ENCODE peak calls at places on chromosomes 11 and 22, in ten cellular contexts. One of them, this sample, is unnamed.

GRCh38 chr11:119484741-119485605 is 62.0 kb upstream of the THY1 start:
- DNase-seq in tibial nerve: no peak
- DNase-seq in suprapubic skin: peak; percentile 45
- DNase-seq in A549: no peak
- DNase-seq in right atrium auricular region: peak; percentile 48
- DNase-seq in psoas muscle: no peak
- DNase-seq in Peyer's patch: peak; percentile 36
- DNase-seq in pancreas: no peak
- DNase-seq in body of pancreas: no peak
- DNase-seq in OCI-LY7: peak; percentile 31
- DNase-seq in this sample: no peak

GRCh38 chr11:2377511-2378443 is 667 bp downstream of the CD81 start:
- DNase-seq in right atrium auricular region: no peak
- DNase-seq in psoas muscle: peak; percentile 83
- DNase-seq in Peyer's patch: peak; percentile 71
- DNase-seq in OCI-LY7: peak; percentile 70
- DNase-seq in pancreas: no peak
- DNase-seq in body of pancreas: peak; percentile 86
- DNase-seq in suprapubic skin: peak; percentile 87
- DNase-seq in A549: peak; percentile 41
- DNase-seq in tibial nerve: peak; percentile 72
- DNase-seq in this sample: peak; percentile 68

GRCh38 chr22:27473533-27473932 is 328.0 kb downstream of the MN1 start:
- DNase-seq in psoas muscle: no peak
- DNase-seq in tibial nerve: no peak
- DNase-seq in A549: no peak
- DNase-seq in pancreas: no peak
- DNase-seq in Peyer's patch: no peak
- DNase-seq in body of pancreas: no peak
- DNase-seq in right atrium auricular region: no peak
- DNase-seq in suprapubic skin: no peak
- DNase-seq in OCI-LY7: no peak
- DNase-seq in this sample: peak; percentile 92

GRCh38 chr11:17639091-17639490 is 80.3 kb upstream of the MYOD1 start:
- DNase-seq in tibial nerve: no peak
- DNase-seq in psoas muscle: no peak
- DNase-seq in suprapubic skin: no peak
- DNase-seq in Peyer's patch: no peak
- DNase-seq in A549: no peak
- DNase-seq in body of pancreas: no peak
- DNase-seq in pancreas: no peak
- DNase-seq in OCI-LY7: no peak
- DNase-seq in right atrium auricular region: no peak
- DNase-seq in this sample: no peak

GRCh38 chr11:76322593-76323341 is 58.2 kb downstream of the THAP12 start:
- DNase-seq in body of pancreas: no peak
- DNase-seq in suprapubic skin: peak; percentile 16
- DNase-seq in right atrium auricular region: no peak
- DNase-seq in tibial nerve: no peak
- DNase-seq in Peyer's patch: no peak
- DNase-seq in A549: no peak
- DNase-seq in OCI-LY7: no peak
- DNase-seq in pancreas: no peak
- DNase-seq in psoas muscle: no peak
- DNase-seq in this sample: no peak

GRCh38 chr11:1310772-1311468 is 1.5 kb upstream of the TOLLIP start:
- DNase-seq in psoas muscle: no peak
- DNase-seq in Peyer's patch: no peak
- DNase-seq in pancreas: no peak
- DNase-seq in OCI-LY7: peak; percentile 61
- DNase-seq in body of pancreas: no peak
- DNase-seq in tibial nerve: no peak
- DNase-seq in right atrium auricular region: no peak
- DNase-seq in A549: no peak
- DNase-seq in suprapubic skin: no peak
- DNase-seq in this sample: no peak

GRCh38 chr11:134126197-134126822 is 57.4 kb downstream of the JAM3 start:
- DNase-seq in pancreas: no peak
- DNase-seq in A549: no peak
- DNase-seq in tibial nerve: no peak
- DNase-seq in suprapubic skin: no peak
- DNase-seq in psoas muscle: no peak
- DNase-seq in right atrium auricular region: no peak
- DNase-seq in OCI-LY7: no peak
- DNase-seq in Peyer's patch: no peak
- DNase-seq in body of pancreas: no peak
- DNase-seq in this sample: no peak

GRCh38 chr11:36744375-36745168 is 146.5 kb upstream of the RAG2 start:
- DNase-seq in right atrium auricular region: peak; percentile 79
- DNase-seq in pancreas: peak; percentile 54
- DNase-seq in A549: peak; percentile 8
- DNase-seq in OCI-LY7: peak; percentile 47
- DNase-seq in Peyer's patch: peak; percentile 72
- DNase-seq in suprapubic skin: peak; percentile 73
- DNase-seq in tibial nerve: peak; percentile 57
- DNase-seq in psoas muscle: peak; percentile 76
- DNase-seq in body of pancreas: peak; percentile 85
- DNase-seq in this sample: peak; percentile 11

GRCh38 chr11:22521226-22521625 is 104.4 kb downstream of the FANCF start:
- DNase-seq in OCI-LY7: no peak
- DNase-seq in suprapubic skin: no peak
- DNase-seq in tibial nerve: no peak
- DNase-seq in A549: no peak
- DNase-seq in right atrium auricular region: no peak
- DNase-seq in Peyer's patch: no peak
- DNase-seq in pancreas: no peak
- DNase-seq in body of pancreas: no peak
- DNase-seq in psoas muscle: no peak
- DNase-seq in this sample: peak; percentile 54

GRCh38 chr11:15829312-15829711 is 527.0 kb downstream of the SOX6 start:
- DNase-seq in right atrium auricular region: no peak
- DNase-seq in A549: no peak
- DNase-seq in Peyer's patch: no peak
- DNase-seq in suprapubic skin: no peak
- DNase-seq in OCI-LY7: peak; percentile 7
- DNase-seq in pancreas: no peak
- DNase-seq in tibial nerve: no peak
- DNase-seq in psoas muscle: no peak
- DNase-seq in body of pancreas: no peak
- DNase-seq in this sample: no peak

GRCh38 chr11:79173615-79174014 is 267.2 kb downstream of the TENM4 start:
- DNase-seq in Peyer's patch: no peak
- DNase-seq in right atrium auricular region: no peak
- DNase-seq in OCI-LY7: no peak
- DNase-seq in A549: no peak
- DNase-seq in tibial nerve: no peak
- DNase-seq in suprapubic skin: no peak
- DNase-seq in body of pancreas: no peak
- DNase-seq in psoas muscle: no peak
- DNase-seq in pancreas: no peak
- DNase-seq in this sample: no peak

GRCh38 chr11:29507381-29507780 is 509.4 kb downstream of the KCNA4 start:
- DNase-seq in Peyer's patch: no peak
- DNase-seq in psoas muscle: no peak
- DNase-seq in A549: no peak
- DNase-seq in pancreas: no peak
- DNase-seq in tibial nerve: no peak
- DNase-seq in body of pancreas: no peak
- DNase-seq in OCI-LY7: no peak
- DNase-seq in right atrium auricular region: no peak
- DNase-seq in suprapubic skin: no peak
- DNase-seq in this sample: no peak

GRCh38 chr11:86577663-86578636 is 94.5 kb downstream of the ME3 start:
- DNase-seq in OCI-LY7: no peak
- DNase-seq in Peyer's patch: peak; percentile 80
- DNase-seq in A549: peak; percentile 63
- DNase-seq in right atrium auricular region: peak; percentile 69
- DNase-seq in pancreas: no peak
- DNase-seq in psoas muscle: peak; percentile 73
- DNase-seq in body of pancreas: peak; percentile 41
- DNase-seq in suprapubic skin: peak; percentile 91
- DNase-seq in tibial nerve: peak; percentile 44
- DNase-seq in this sample: peak; percentile 80

GRCh38 chr11:125918140-125918840 is 14.0 kb downstream of the DDX25 start:
- DNase-seq in tibial nerve: no peak
- DNase-seq in Peyer's patch: no peak
- DNase-seq in psoas muscle: no peak
- DNase-seq in A549: no peak
- DNase-seq in pancreas: no peak
- DNase-seq in suprapubic skin: no peak
- DNase-seq in body of pancreas: no peak
- DNase-seq in right atrium auricular region: no peak
- DNase-seq in OCI-LY7: no peak
- DNase-seq in this sample: no peak
- TF ChIP-seq CTCF in tibial nerve: no peak
- TF ChIP-seq CTCF in Peyer's patch: no peak
- TF ChIP-seq CTCF in psoas muscle: no peak
- TF ChIP-seq CTCF in A549: no peak
- TF ChIP-seq CTCF in pancreas: no peak
- TF ChIP-seq CTCF in suprapubic skin: no peak
- TF ChIP-seq CTCF in body of pancreas: no peak
- TF ChIP-seq CTCF in right atrium auricular region: no peak
- TF ChIP-seq CTCF in OCI-LY7: no peak
- TF ChIP-seq CTCF in this sample: no peak

GRCh38 chr11:64974124-64974523 is 2.2 kb upstream of the MAJIN start:
- DNase-seq in Peyer's patch: no peak
- DNase-seq in body of pancreas: no peak
- DNase-seq in psoas muscle: no peak
- DNase-seq in pancreas: no peak
- DNase-seq in suprapubic skin: no peak
- DNase-seq in OCI-LY7: peak; percentile 87
- DNase-seq in A549: no peak
- DNase-seq in right atrium auricular region: no peak
- DNase-seq in tibial nerve: no peak
- DNase-seq in this sample: no peak

GRCh38 chr11:64969209-64969608 is 2.7 kb downstream of the MAJIN start:
- DNase-seq in OCI-LY7: no peak
- DNase-seq in suprapubic skin: no peak
- DNase-seq in body of pancreas: no peak
- DNase-seq in pancreas: no peak
- DNase-seq in A549: no peak
- DNase-seq in psoas muscle: no peak
- DNase-seq in right atrium auricular region: no peak
- DNase-seq in Peyer's patch: no peak
- DNase-seq in tibial nerve: no peak
- DNase-seq in this sample: peak; percentile 67

GRCh38 chr11:64971421-64972233 is at the start of gene MAJIN:
- DNase-seq in suprapubic skin: peak; percentile 88
- DNase-seq in right atrium auricular region: peak; percentile 83
- DNase-seq in Peyer's patch: peak; percentile 87
- DNase-seq in OCI-LY7: no peak
- DNase-seq in pancreas: peak; percentile 81
- DNase-seq in tibial nerve: no peak
- DNase-seq in A549: peak; percentile 69
- DNase-seq in body of pancreas: peak; percentile 93
- DNase-seq in psoas muscle: peak; percentile 95
- DNase-seq in this sample: peak; percentile 60

GRCh38 chr11:64967376-64967775 is 4.5 kb downstream of the MAJIN start:
- DNase-seq in A549: no peak
- DNase-seq in tibial nerve: no peak
- DNase-seq in right atrium auricular region: no peak
- DNase-seq in body of pancreas: no peak
- DNase-seq in Peyer's patch: no peak
- DNase-seq in psoas muscle: no peak
- DNase-seq in pancreas: no peak
- DNase-seq in OCI-LY7: no peak
- DNase-seq in suprapubic skin: no peak
- DNase-seq in this sample: no peak

GRCh38 chr11:64970731-64971151 is 1.2 kb downstream of the MAJIN start:
- DNase-seq in psoas muscle: no peak
- DNase-seq in A549: no peak
- DNase-seq in tibial nerve: no peak
- DNase-seq in pancreas: no peak
- DNase-seq in body of pancreas: no peak
- DNase-seq in Peyer's patch: no peak
- DNase-seq in right atrium auricular region: no peak
- DNase-seq in suprapubic skin: no peak
- DNase-seq in OCI-LY7: peak; percentile 24
- DNase-seq in this sample: peak; percentile 89
- H3K27ac ChIP-seq in psoas muscle: no peak overlapping the region
- H3K27ac ChIP-seq in A549: no peak overlapping the region
- H3K27ac ChIP-seq in tibial nerve: no peak overlapping the region
- H3K27ac ChIP-seq in pancreas: no peak overlapping the region
- H3K27ac ChIP-seq in body of pancreas: no peak overlapping the region
- H3K27ac ChIP-seq in Peyer's patch: peak overlapping the region; percentile 57
- H3K27ac ChIP-seq in right atrium auricular region: no peak overlapping the region
- H3K27ac ChIP-seq in suprapubic skin: no peak overlapping the region
- H3K27ac ChIP-seq in OCI-LY7: no peak overlapping the region
- H3K27ac ChIP-seq in this sample: peak overlapping the region; percentile 96

GRCh38 chr22:30598986-30599385 is 7.3 kb upstream of the PES1 start:
- DNase-seq in psoas muscle: no peak
- DNase-seq in suprapubic skin: no peak
- DNase-seq in pancreas: no peak
- DNase-seq in A549: no peak
- DNase-seq in body of pancreas: no peak
- DNase-seq in tibial nerve: no peak
- DNase-seq in Peyer's patch: no peak
- DNase-seq in right atrium auricular region: no peak
- DNase-seq in OCI-LY7: no peak
- DNase-seq in this sample: no peak

GRCh38 chr22:30601464-30601863 is 5.5 kb upstream of the TCN2 start:
- DNase-seq in A549: no peak
- DNase-seq in Peyer's patch: no peak
- DNase-seq in right atrium auricular region: no peak
- DNase-seq in pancreas: no peak
- DNase-seq in body of pancreas: no peak
- DNase-seq in psoas muscle: no peak
- DNase-seq in suprapubic skin: no peak
- DNase-seq in tibial nerve: no peak
- DNase-seq in OCI-LY7: no peak
- DNase-seq in this sample: no peak

GRCh38 chr22:30604723-30605122 is 2.3 kb upstream of the TCN2 start:
- DNase-seq in psoas muscle: peak; percentile 7
- DNase-seq in suprapubic skin: no peak
- DNase-seq in tibial nerve: no peak
- DNase-seq in pancreas: no peak
- DNase-seq in body of pancreas: no peak
- DNase-seq in A549: no peak
- DNase-seq in Peyer's patch: no peak
- DNase-seq in right atrium auricular region: no peak
- DNase-seq in OCI-LY7: no peak
- DNase-seq in this sample: no peak

GRCh38 chr22:30600925-30601324 is 6.0 kb upstream of the TCN2 start:
- DNase-seq in tibial nerve: no peak
- DNase-seq in A549: no peak
- DNase-seq in Peyer's patch: no peak
- DNase-seq in psoas muscle: no peak
- DNase-seq in pancreas: no peak
- DNase-seq in body of pancreas: no peak
- DNase-seq in right atrium auricular region: no peak
- DNase-seq in OCI-LY7: no peak
- DNase-seq in suprapubic skin: no peak
- DNase-seq in this sample: no peak

GRCh38 chr22:30602049-30602448 is 4.9 kb upstream of the TCN2 start:
- DNase-seq in right atrium auricular region: no peak
- DNase-seq in Peyer's patch: no peak
- DNase-seq in pancreas: no peak
- DNase-seq in A549: no peak
- DNase-seq in psoas muscle: no peak
- DNase-seq in suprapubic skin: no peak
- DNase-seq in body of pancreas: peak; percentile 23
- DNase-seq in tibial nerve: no peak
- DNase-seq in OCI-LY7: peak; percentile 49
- DNase-seq in this sample: no peak
- TF ChIP-seq CTCF in right atrium auricular region: no peak
- TF ChIP-seq CTCF in Peyer's patch: peak; percentile 64
- TF ChIP-seq CTCF in pancreas: peak; percentile 25
- TF ChIP-seq CTCF in A549: peak; percentile 41
- TF ChIP-seq CTCF in psoas muscle: no peak
- TF ChIP-seq CTCF in suprapubic skin: no peak
- TF ChIP-seq CTCF in body of pancreas: peak; percentile 53
- TF ChIP-seq CTCF in tibial nerve: no peak
- TF ChIP-seq CTCF in OCI-LY7: peak; percentile 68
- TF ChIP-seq CTCF in this sample: peak; percentile 38

GRCh38 chr11:12540913-12541587 is 133.2 kb upstream of the TEAD1 start:
- DNase-seq in OCI-LY7: no peak
- DNase-seq in Peyer's patch: no peak
- DNase-seq in psoas muscle: no peak
- DNase-seq in tibial nerve: no peak
- DNase-seq in A549: peak; percentile 41
- DNase-seq in pancreas: no peak
- DNase-seq in right atrium auricular region: peak; percentile 58
- DNase-seq in body of pancreas: no peak
- DNase-seq in suprapubic skin: no peak
- DNase-seq in this sample: peak; percentile 40
- H3K27ac ChIP-seq in OCI-LY7: no peak overlapping the region
- H3K27ac ChIP-seq in Peyer's patch: peak overlapping the region; percentile 43
- H3K27ac ChIP-seq in psoas muscle: no peak overlapping the region
- H3K27ac ChIP-seq in tibial nerve: peak overlapping the region; percentile 65
- H3K27ac ChIP-seq in A549: peak overlapping the region; percentile 75
- H3K27ac ChIP-seq in pancreas: no peak overlapping the region
- H3K27ac ChIP-seq in right atrium auricular region: no peak overlapping the region
- H3K27ac ChIP-seq in body of pancreas: no peak overlapping the region
- H3K27ac ChIP-seq in suprapubic skin: no peak overlapping the region
- H3K27ac ChIP-seq in this sample: peak overlapping the region; percentile 61